ENCODE peak calls at places on chromosomes 3 and 15, in six cellular contexts. B is GM23338, K is Panc1, E is SK-N-SH, J is GM12878, D is HepG2. A is an unnamed sample.

GRCh38 chr15:61537337-61537736 is 308.2 kb upstream of the RORA start:
- DNase-seq in K (no peak), B (no peak), J (no peak), D (no peak), E (no peak), A (no peak)

GRCh38 chr15:41940441-41940857 is 31.9 kb downstream of the EHD4 start:
- DNase-seq in B (no peak), E (no peak), K (peak; percentile 82), D (peak; percentile 20), J (no peak), A (no peak)

GRCh38 chr3:100708989-100709839 is at the start of gene TFG:
- DNase-seq in J (peak; percentile 98), D (peak; percentile 97), E (peak; percentile 98), B (peak; percentile 96), K (peak; percentile 96), A (peak; percentile 98)

GRCh38 chr15:57506422-57506821 is 85.3 kb upstream of the MYZAP start:
- DNase-seq in D (no peak), J (no peak), E (no peak), K (no peak), B (peak; percentile 77), A (no peak)

GRCh38 chr3:25313286-25313685 is 114.8 kb upstream of the RARB start:
- DNase-seq in B (no peak), D (no peak), J (no peak), E (no peak), K (no peak), A (peak; percentile 51)

GRCh38 chr3:58013973-58014649 is 5.9 kb downstream of the FLNB start:
- DNase-seq in B (no peak), K (no peak), D (no peak), J (no peak), E (peak; percentile 89), A (no peak)

GRCh38 chr15:66706225-66706732 is 4.2 kb downstream of the SMAD6 start:
- DNase-seq in B (no peak), E (peak; percentile 74), K (no peak), J (no peak), D (no peak), A (no peak)

GRCh38 chr3:17478673-17479072 is 263.8 kb downstream of the TBC1D5 start:
- DNase-seq in J (no peak), D (peak; percentile 9), K (peak; percentile 87), E (no peak), B (no peak), A (peak; percentile 23)

GRCh38 chr3:10447527-10448260 is 57.7 kb downstream of the ATP2B2 start:
- DNase-seq in J (no peak), K (no peak), D (no peak), E (no peak), B (no peak), A (no peak)

GRCh38 chr3:73601476-73601875 is 23.3 kb downstream of the PDZRN3 start:
- DNase-seq in K (no peak), B (no peak), E (no peak), J (no peak), D (no peak), A (no peak)

GRCh38 chr15:100048736-100049135 is 293.0 kb downstream of the ADAMTS17 start:
- DNase-seq in E (no peak), K (no peak), B (no peak), D (no peak), J (no peak), A (no peak)

GRCh38 chr3:184496933-184497332 is 64.7 kb upstream of the EPHB3 start:
- DNase-seq in B (no peak), D (no peak), K (no peak), J (no peak), E (no peak), A (no peak)

GRCh38 chr3:194431553-194431952 is 32.5 kb upstream of the GP5 start:
- DNase-seq in K (no peak), B (no peak), J (no peak), E (peak; percentile 14), D (no peak), A (no peak)

GRCh38 chr3:181623924-181624694 is 87.6 kb upstream of the SOX2 start:
- DNase-seq in B (no peak), J (no peak), K (no peak), D (no peak), E (peak; percentile 14), A (no peak)

GRCh38 chr15:25860885-25861866 is 2.0 kb downstream of the ATP10A start:
- DNase-seq in E (no peak), D (no peak), B (no peak), J (no peak), K (no peak), A (no peak)

GRCh38 chr3:16113704-16114103 is 60.8 kb upstream of the GALNT15 start:
- DNase-seq in D (no peak), K (no peak), J (no peak), E (no peak), B (no peak), A (no peak)

GRCh38 chr3:17577795-17578520 is 164.5 kb downstream of the TBC1D5 start:
- DNase-seq in D (no peak), E (peak; percentile 35), B (no peak), J (no peak), K (no peak), A (no peak)

GRCh38 chr3:18159681-18160080 is 265.5 kb downstream of the SATB1 start:
- DNase-seq in D (no peak), E (no peak), B (no peak), J (no peak), K (no peak), A (no peak)

GRCh38 chr3:196645917-196646735 is 6.6 kb downstream of the NRROS start:
- DNase-seq in K (no peak), J (no peak), D (no peak), B (no peak), E (no peak), A (no peak)

GRCh38 chr3:100277255-100277800 is 16.5 kb downstream of the TBC1D23 start:
- DNase-seq in D (peak; percentile 13), J (no peak), K (no peak), B (no peak), E (no peak), A (no peak)

GRCh38 chr15:52790166-52790708 is at the start of gene ONECUT1:
- DNase-seq in K (no peak), E (peak; percentile 92), J (no peak), D (peak; percentile 37), B (peak; percentile 79), A (peak; percentile 18)

GRCh38 chr3:27559835-27560234 is 75.7 kb upstream of the SLC4A7 start:
- DNase-seq in D (no peak), B (no peak), E (peak; percentile 47), K (no peak), J (no peak), A (no peak)

GRCh38 chr15:27410986-27411385 is 440.0 kb downstream of the GABRG3 start:
- DNase-seq in B (no peak), D (no peak), J (no peak), E (no peak), K (no peak), A (no peak)

GRCh38 chr15:58608129-58608590 is 141.3 kb downstream of the ADAM10 start:
- DNase-seq in K (no peak), J (no peak), B (no peak), D (no peak), E (no peak), A (no peak)

DNA sequence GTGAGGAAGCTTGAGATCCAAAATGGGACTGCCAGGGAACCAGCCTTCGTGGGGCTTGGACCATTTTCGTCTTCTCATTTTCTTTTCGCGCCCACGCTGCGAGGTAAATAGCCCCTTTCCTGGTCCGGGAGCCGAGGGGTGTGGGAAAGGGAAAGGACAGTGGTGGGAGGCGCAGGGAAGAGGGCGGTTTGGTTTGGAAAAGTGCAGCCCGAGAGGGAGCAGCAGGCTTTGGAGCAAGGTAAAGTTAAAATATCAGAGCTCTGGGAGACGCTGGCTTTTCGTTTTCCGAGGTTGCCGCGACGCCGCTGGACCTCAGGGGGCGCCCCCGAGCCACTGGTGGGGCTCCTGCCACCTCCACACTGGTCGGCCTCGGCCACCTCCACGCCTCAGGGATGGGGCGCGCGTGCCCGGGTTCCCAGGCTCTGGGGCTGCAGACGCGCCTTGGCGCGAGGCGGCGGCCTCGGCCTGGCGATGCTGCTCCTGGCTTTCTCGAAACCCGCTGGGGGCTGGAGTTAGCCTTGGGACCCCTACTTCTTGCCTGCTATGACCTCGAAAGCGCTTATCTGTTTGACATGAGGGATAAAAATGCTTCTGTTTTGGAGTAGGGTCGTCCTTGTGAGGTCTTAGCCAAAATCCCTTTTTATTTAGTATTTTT is 3.2 kb downstream of the PTPRG start:
- DNase-seq in J (no peak), K (no peak), D (no peak), E (peak; percentile 79), B (peak; percentile 83), A (no peak)
- TF ChIP-seq REST in J (no peak), K (no peak), D (no peak), E (no peak), B (no peak), A (no peak)

GRCh38 chr15:88542342-88542733 is 4.1 kb downstream of the DET1 start:
- DNase-seq in J (no peak), E (no peak), B (no peak), D (no peak), K (no peak), A (no peak)
- TF ChIP-seq POLR2AphosphoS5 in J (no peak), E (no peak), B (no peak), D (no peak), K (no peak), A (no peak)

DNA sequence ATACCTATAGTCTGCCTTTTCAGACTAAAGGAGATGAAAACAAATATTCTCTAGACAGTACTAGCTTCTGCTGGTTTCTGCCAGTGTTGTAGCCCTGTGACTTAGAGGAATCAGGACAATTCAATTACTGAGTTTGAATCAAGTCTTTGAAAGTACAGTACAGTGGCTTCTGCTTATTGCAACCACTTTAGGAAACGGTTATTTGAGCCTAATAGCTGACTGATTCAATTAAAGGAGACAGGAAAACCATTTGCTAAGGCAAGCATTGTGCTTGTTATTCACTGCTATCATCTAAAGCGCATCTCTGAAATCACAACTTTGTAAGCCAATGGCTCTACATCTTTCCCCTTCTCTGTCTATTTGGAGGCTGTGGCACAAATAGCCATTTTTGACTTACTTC is 90.1 kb upstream of the ARL6 start:
- DNase-seq in J (no peak), K (no peak), E (no peak), D (no peak), B (no peak), A (no peak)
- TF ChIP-seq REST in J (no peak), K (no peak), E (no peak), D (no peak), B (no peak), A (no peak)

GRCh38 chr3:353191-353739 is 156.7 kb downstream of the CHL1 start:
- DNase-seq in D (no peak), B (no peak), J (no peak), K (no peak), E (no peak), A (no peak)

GRCh38 chr3:354433-354832 is 157.9 kb downstream of the CHL1 start:
- DNase-seq in K (peak; percentile 41), D (peak; percentile 56), J (peak; percentile 60), B (peak; percentile 73), E (peak; percentile 35), A (peak; percentile 29)

GRCh38 chr3:359672-360071 is 163.1 kb downstream of the CHL1 start:
- DNase-seq in E (no peak), K (no peak), B (no peak), J (no peak), D (no peak), A (no peak)

GRCh38 chr3:355622-356021 is 159.1 kb downstream of the CHL1 start:
- DNase-seq in J (no peak), D (no peak), B (no peak), K (no peak), E (no peak), A (no peak)

DNA sequence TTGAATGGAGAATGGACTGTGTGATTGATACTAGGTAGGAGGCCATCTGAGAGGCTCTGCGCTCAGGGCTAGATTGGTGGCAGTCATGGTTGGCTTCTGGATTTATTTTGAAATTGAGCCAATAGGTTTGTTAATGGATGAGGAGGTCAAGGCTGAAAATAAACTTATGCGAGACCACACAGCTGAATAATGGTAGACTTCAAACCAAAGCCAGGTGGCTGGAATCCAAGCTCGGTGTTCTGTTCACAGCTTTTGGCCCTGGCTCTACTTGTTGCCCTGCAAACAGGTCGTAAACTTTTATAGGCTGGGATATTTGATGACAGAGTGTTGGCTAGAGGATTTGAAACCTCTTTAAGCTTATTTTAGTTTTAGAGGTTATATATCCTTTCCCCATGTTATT is 160.4 kb downstream of the CHL1 start:
- DNase-seq in J (no peak), E (no peak), K (no peak), D (no peak), B (no peak), A (no peak)
- TF ChIP-seq POLR2AphosphoS5 in J (no peak), E (no peak), K (no peak), D (no peak), B (no peak), A (no peak)

A was measured in HL-60.